ENCODE peak calls at places on chromosomes 13 and 19, in five cellular contexts. Z is A549, M is neuronal stem cell, K is endothelial cell, G is substantia nigra. Y is an unnamed sample.

GRCh38 chr19:45164577-45165335 is 4.0 kb upstream of the NKPD1 start:
- DNase-seq in M (no peak), Z (no peak), K (no peak), G (no peak), Y (no peak)

GRCh38 chr13:34561033-34561432 is 381.0 kb upstream of the NBEA start:
- DNase-seq in M (no peak), G (no peak), Z (no peak), K (no peak), Y (no peak)

GRCh38 chr13:47499358-47500150 is 501.5 kb downstream of the SUCLA2 start:
- DNase-seq in M (no peak), Z (no peak), G (no peak), K (no peak), Y (no peak)

GRCh38 chr13:95644611-95645052 is at the start of gene DZIP1:
- DNase-seq in M (peak; percentile 78), K (peak; percentile 83), Z (peak; percentile 52), G (peak; percentile 30), Y (no peak)

GRCh38 chr13:80338781-80339577 is 1.9 kb downstream of the SPRY2 start:
- DNase-seq in G (peak; percentile 61), K (peak; percentile 61), M (peak; percentile 82), Z (no peak), Y (peak; percentile 45)

GRCh38 chr19:12112238-12112637 is 27.9 kb downstream of the ZNF20 start:
- DNase-seq in K (no peak), M (no peak), Z (no peak), G (no peak), Y (no peak)

GRCh38 chr19:21143428-21143827 is 1.6 kb downstream of the ZNF431 start:
- DNase-seq in Z (no peak), K (no peak), G (no peak), M (no peak), Y (no peak)

GRCh38 chr13:110014719-110015118 is 228.3 kb upstream of the IRS2 start:
- DNase-seq in G (no peak), M (no peak), Z (no peak), K (no peak), Y (no peak)

GRCh38 chr13:100069278-100069677 is 19.6 kb upstream of the PCCA start:
- DNase-seq in K (no peak), G (no peak), M (no peak), Z (no peak), Y (no peak)

GRCh38 chr13:30235206-30235605 is 72.1 kb downstream of the KATNAL1 start:
- DNase-seq in M (no peak), G (no peak), Z (no peak), K (no peak), Y (no peak)

GRCh38 chr13:25217023-25217909 is 45.2 kb upstream of the AMER2 start:
- DNase-seq in Z (no peak), K (no peak), G (no peak), M (no peak), Y (no peak)

GRCh38 chr19:13089139-13089856 is 13.4 kb downstream of the LYL1 start:
- DNase-seq in Z (peak; percentile 67), M (no peak), G (no peak), K (no peak), Y (no peak)

GRCh38 chr19:535017-535835 is 3.7 kb downstream of the CDC34 start:
- DNase-seq in G (no peak), K (no peak), Z (no peak), M (no peak), Y (no peak)

GRCh38 chr19:18131841-18132596 is 20.9 kb upstream of the PIK3R2 start:
- DNase-seq in M (no peak), Z (no peak), K (no peak), G (no peak), Y (no peak)

GRCh38 chr19:47848871-47849473 is 10.1 kb upstream of the TPRX2 start:
- DNase-seq in M (peak; percentile 80), G (no peak), K (peak; percentile 64), Z (peak; percentile 47), Y (no peak)

GRCh38 chr19:21202865-21203494 is 61.1 kb downstream of the ZNF431 start:
- DNase-seq in K (peak; percentile 54), G (no peak), Z (peak; percentile 0), M (peak; percentile 50), Y (no peak)

GRCh38 chr13:73677041-73677589 is 457.1 kb downstream of the KLF12 start:
- DNase-seq in G (no peak), Z (peak; percentile 2), K (no peak), M (no peak), Y (no peak)

GRCh38 chr19:1725100-1726064 is 27.9 kb upstream of the ONECUT3 start:
- DNase-seq in Z (peak; percentile 85), G (peak; percentile 8), K (peak; percentile 76), M (peak; percentile 82), Y (no peak)

GRCh38 chr13:45280751-45281634 is 60.0 kb downstream of the TPT1 start:
- DNase-seq in K (peak; percentile 63), Z (peak; percentile 79), M (peak; percentile 17), G (peak; percentile 38), Y (peak; percentile 16)

GRCh38 chr13:79679334-79679733 is 198.4 kb downstream of the NDFIP2 start:
- DNase-seq in M (peak; percentile 65), K (peak; percentile 70), G (no peak), Z (peak; percentile 3), Y (peak; percentile 15)

Y was measured in activated gamma-delta T cell treated with anti-CD3 and anti-CD28 coated beads, Interleukin-2, amount 50 U/mL, for 16 hours.